ENCODE peak calls at places on chromosomes 5 and 9, in ten cellular contexts. R is NCI-H524; T is substantia nigra; E is right atrium auricular region; I is RWPE1; L is NCI-H1930; P is stimulated activated CD4-positive, alpha-beta T cell treated with anti-CD3 and anti-CD28 coated beads, Interleukin-2, amount 100 ng/mL, for 48 hours; J is activated CD4-positive, alpha-beta T cell treated with anti-CD3 and anti-CD28 coated beads, Interleukin-2, amount 50 U/mL, for 1 hour; N is AG08395; A is activated T-helper 1 cell treated with anti-CD3 and anti-CD28 coated beads, Interleukin-12 subunit alpha, Interleukin-12 subunit beta, Interleukin-2, Interleukin-4 antibody, amounts not matched to agents 30 ng/mL and 10 ng/mL and 1 ng/mL, durations not matched to agents 14 hours and 24 hours and 36 hours. F is an unnamed sample.

GRCh38 chr9:110479481-110479880 is 100.1 kb downstream of the SVEP1 start:
- DNase-seq in E (no peak), P (no peak), L (no peak), I (no peak), N (no peak), T (no peak), A (no peak), R (no peak), J (no peak), F (no peak)

GRCh38 chr5:56346717-56347116 is 113.6 kb upstream of the ANKRD55 start:
- DNase-seq in E (no peak), J (no peak), T (no peak), P (no peak), N (no peak), R (no peak), I (no peak), L (no peak), A (no peak), F (peak; percentile 37)

GRCh38 chr5:75043736-75044264 is 8.6 kb downstream of the GCNT4 start:
- DNase-seq in T (no peak), A (no peak), N (no peak), J (no peak), I (no peak), E (no peak), L (no peak), P (no peak), R (no peak), F (no peak)

GRCh38 chr5:135038829-135039525 is 4.9 kb upstream of the PITX1 start:
- DNase-seq in N (peak; percentile 20), J (no peak), T (no peak), A (no peak), E (no peak), R (no peak), I (peak; percentile 62), L (no peak), P (no peak), F (no peak)

GRCh38 chr9:133031496-133031911 is 707 bp downstream of the GTF3C5 start:
- DNase-seq in N (no peak), J (no peak), L (no peak), I (no peak), A (no peak), T (no peak), R (no peak), P (no peak), E (no peak), F (no peak)

GRCh38 chr5:67416133-67416937 is 219.7 kb upstream of the CD180 start:
- DNase-seq in P (no peak), L (no peak), N (no peak), T (no peak), I (no peak), R (no peak), J (no peak), E (no peak), A (no peak), F (no peak)

GRCh38 chr5:343461-344401 is 22.2 kb downstream of the AHRR start:
- DNase-seq in L (no peak), E (peak; percentile 49), T (no peak), I (peak; percentile 62), J (peak; percentile 41), P (no peak), A (peak; percentile 56), N (peak; percentile 83), R (peak; percentile 13), F (peak; percentile 64)

GRCh38 chr5:163347671-163348070 is 89.7 kb upstream of the CCNG1 start:
- DNase-seq in P (peak; percentile 51), T (no peak), A (peak; percentile 19), E (no peak), I (peak; percentile 47), R (peak; percentile 66), N (peak; percentile 60), L (peak; percentile 6), J (peak; percentile 26), F (peak; percentile 77)

GRCh38 chr9:78026416-78026815 is 5.2 kb downstream of the GNAQ start:
- DNase-seq in P (no peak), J (no peak), T (no peak), N (no peak), I (no peak), R (no peak), L (no peak), E (no peak), A (no peak), F (no peak)

GRCh38 chr5:76025790-76026189 is 57.4 kb upstream of the SV2C start:
- DNase-seq in E (no peak), R (peak; percentile 17), T (no peak), J (no peak), P (no peak), A (no peak), L (no peak), I (no peak), N (no peak), F (no peak)

GRCh38 chr9:35827486-35827885 is 1.0 kb downstream of the FAM221B start:
- DNase-seq in A (no peak), R (no peak), I (no peak), E (no peak), L (no peak), J (no peak), N (peak; percentile 65), P (no peak), T (no peak), F (no peak)

GRCh38 chr5:88675159-88675757 is 207.7 kb downstream of the MEF2C start:
- DNase-seq in L (no peak), R (peak; percentile 75), I (no peak), E (no peak), T (no peak), A (no peak), N (no peak), P (no peak), J (no peak), F (no peak)

GRCh38 chr9:16030513-16031185 is 477.8 kb downstream of the CCDC171 start:
- DNase-seq in P (no peak), N (peak; percentile 83), I (peak; percentile 30), J (no peak), R (no peak), T (no peak), A (no peak), L (no peak), E (no peak), F (peak; percentile 19)

GRCh38 chr9:89395931-89396710 is 77.8 kb downstream of the SECISBP2 start:
- DNase-seq in N (no peak), A (no peak), I (no peak), T (no peak), J (no peak), L (no peak), R (no peak), E (no peak), P (no peak), F (no peak)

GRCh38 chr9:95457769-95458168 is 59.0 kb downstream of the PTCH1 start:
- DNase-seq in P (no peak), L (no peak), A (no peak), E (no peak), R (no peak), T (no peak), J (no peak), N (no peak), I (no peak), F (no peak)

GRCh38 chr9:80928697-80929096 is 760.6 kb downstream of the TLE1 start:
- DNase-seq in R (no peak), E (no peak), A (no peak), N (no peak), P (no peak), J (no peak), T (no peak), L (no peak), I (no peak), F (no peak)